ENCODE peak calls at places on chromosomes 16 and 17, in nine cellular contexts. B is sigmoid colon, A is nephron progenitor cell, Z is endothelial cell, X is NB4, C is cardiac muscle cell, O is psoas muscle, T is GM20000, J is tibial artery. U is an unnamed sample.

GRCh38 chr16:65119905-65120341 is 1.9 kb downstream of the CDH11 start:
- DNase-seq in O (no peak), J (no peak), T (no peak), A (peak; percentile 18), X (no peak), Z (no peak), B (peak; percentile 66), C (peak; percentile 83), U (no peak)

GRCh38 chr16:14205666-14206065 is 134.5 kb downstream of the MRTFB start:
- DNase-seq in B (no peak), C (no peak), X (no peak), T (peak; percentile 11), A (no peak), J (no peak), O (no peak), Z (no peak), U (no peak)

GRCh38 chr17:66508896-66509843 is 206.8 kb downstream of the PRKCA start:
- DNase-seq in O (no peak), A (no peak), C (peak; percentile 63), X (peak; percentile 59), B (peak; percentile 72), J (no peak), Z (no peak), T (no peak), U (no peak)

GRCh38 chr17:6110088-6110487 is 39.9 kb downstream of the WSCD1 start:
- DNase-seq in O (no peak), Z (no peak), J (no peak), B (no peak), X (no peak), T (peak; percentile 51), A (no peak), C (no peak), U (no peak)

GRCh38 chr17:6304894-6305612 is 129.9 kb downstream of the AIPL1 start:
- DNase-seq in X (no peak), A (no peak), Z (no peak), T (no peak), B (no peak), C (no peak), O (no peak), J (no peak), U (no peak)

GRCh38 chr16:24499193-24499814 is 40.1 kb upstream of the RBBP6 start:
- DNase-seq in C (peak; percentile 39), O (no peak), Z (peak; percentile 71), X (peak; percentile 62), T (peak; percentile 36), B (no peak), A (peak; percentile 53), J (no peak), U (no peak)

GRCh38 chr17:7887482-7888183 is 956 bp upstream of the CHD3 start:
- DNase-seq in O (peak; percentile 92), T (peak; percentile 91), J (peak; percentile 96), Z (peak; percentile 84), C (peak; percentile 99), X (peak; percentile 87), B (peak; percentile 98), A (peak; percentile 84), U (peak; percentile 82)

GRCh38 chr16:80527297-80527696 is 13.5 kb upstream of the DYNLRB2 start:
- DNase-seq in X (peak; percentile 66), Z (peak; percentile 60), T (peak; percentile 58), B (no peak), C (peak; percentile 27), J (no peak), O (no peak), A (peak; percentile 17), U (peak; percentile 40)

GRCh38 chr16:86180244-86180643 is 281.3 kb downstream of the IRF8 start:
- DNase-seq in T (no peak), X (no peak), C (no peak), B (no peak), Z (no peak), O (no peak), A (no peak), J (no peak), U (no peak)

GRCh38 chr17:82328141-82328993 is 5.2 kb downstream of the SECTM1 start:
- DNase-seq in O (no peak), T (no peak), J (no peak), X (no peak), B (no peak), Z (no peak), C (no peak), A (no peak), U (no peak)

GRCh38 chr17:47733414-47734288 is 615 bp downstream of the TBX21 start:
- DNase-seq in B (peak; percentile 58), X (peak; percentile 9), Z (no peak), C (no peak), T (peak; percentile 51), O (no peak), J (peak; percentile 61), A (no peak), U (no peak)

GRCh38 chr17:44652727-44653126 is 3.5 kb upstream of the MEIOC start:
- DNase-seq in T (no peak), Z (no peak), C (no peak), A (no peak), B (no peak), J (no peak), X (no peak), O (no peak), U (no peak)

GRCh38 chr17:44653384-44653783 is 2.9 kb upstream of the MEIOC start:
- DNase-seq in C (no peak), J (no peak), A (no peak), B (no peak), O (no peak), T (no peak), X (no peak), Z (no peak), U (no peak)

GRCh38 chr17:44651228-44651627 is 5.0 kb upstream of the MEIOC start:
- DNase-seq in B (no peak), J (no peak), X (no peak), Z (no peak), T (no peak), A (no peak), O (no peak), C (no peak), U (no peak)

GRCh38 chr17:44653954-44654353 is 2.3 kb upstream of the MEIOC start:
- DNase-seq in J (no peak), O (no peak), C (no peak), T (no peak), A (no peak), Z (no peak), X (no peak), B (no peak), U (no peak)

DNA sequence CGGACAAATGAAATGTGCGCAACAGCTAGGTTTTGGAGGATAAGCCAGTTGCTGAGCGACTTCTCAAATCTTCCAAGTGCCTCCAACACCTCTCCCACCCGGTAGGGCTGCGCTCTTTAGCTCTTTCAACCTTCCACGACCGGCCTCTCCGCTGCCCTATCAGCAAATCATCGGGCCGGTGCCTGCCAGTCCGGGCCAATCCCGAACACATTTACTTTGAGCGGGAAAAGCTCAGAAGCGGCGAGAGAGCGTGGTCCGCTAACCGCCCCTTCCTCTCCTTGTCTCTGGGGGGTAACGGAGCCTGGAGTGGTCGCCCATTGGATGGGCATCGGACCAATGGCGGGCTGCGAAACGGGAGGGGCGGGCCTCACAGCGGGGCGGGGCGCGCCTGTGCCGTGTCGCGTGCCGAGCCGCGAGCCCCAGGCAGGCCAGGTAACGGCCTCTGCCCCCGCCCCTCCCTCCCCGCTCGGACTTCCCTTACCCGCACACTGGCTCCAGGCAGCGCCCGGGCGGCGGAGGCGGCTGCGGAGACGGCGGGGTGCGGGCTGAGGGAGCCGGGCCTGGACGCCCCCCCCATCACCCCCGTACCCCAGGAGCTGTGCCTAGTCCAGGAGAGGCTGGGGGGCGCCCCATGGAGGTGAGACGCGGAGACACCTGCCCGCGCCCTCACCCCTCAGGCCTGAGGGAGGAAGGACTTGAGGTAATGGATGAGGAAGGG is at the start of gene MEIOC:
- DNase-seq in A (peak; percentile 62), J (no peak), T (peak; percentile 76), O (no peak), B (no peak), C (peak; percentile 22), Z (peak; percentile 24), X (no peak), U (peak; percentile 49)
- TF ChIP-seq CTCF in A (no peak), J (no peak), T (no peak), O (no peak), B (no peak), C (no peak), Z (no peak), X (no peak), U (no peak)

GRCh38 chr17:70767102-70767701 is 597.9 kb downstream of the KCNJ2 start:
- DNase-seq in J (no peak), A (peak; percentile 30), Z (peak; percentile 27), X (peak; percentile 40), B (no peak), T (peak; percentile 4), C (peak; percentile 72), O (no peak), U (no peak)
- TF ChIP-seq CTCF in J (peak; percentile 59), A (peak; percentile 82), Z (peak; percentile 90), X (peak; percentile 51), B (peak; percentile 57), T (peak; percentile 28), C (peak; percentile 72), O (peak; percentile 38), U (peak; percentile 55)

GRCh38 chr17:58253082-58253481 is 14.7 kb downstream of the LPO start:
- DNase-seq in Z (no peak), X (no peak), A (no peak), C (no peak), T (no peak), J (no peak), O (no peak), B (no peak), U (no peak)

GRCh38 chr17:58249270-58250133 is 11.1 kb downstream of the LPO start:
- DNase-seq in O (peak; percentile 80), J (no peak), X (peak; percentile 83), Z (peak; percentile 82), T (peak; percentile 89), B (peak; percentile 80), C (peak; percentile 67), A (peak; percentile 84), U (peak; percentile 69)

GRCh38 chr17:58250344-58251011 is 12.1 kb downstream of the LPO start:
- DNase-seq in O (no peak), Z (no peak), J (no peak), X (no peak), C (no peak), T (no peak), A (no peak), B (no peak), U (no peak)

GRCh38 chr17:58252141-58252540 is 13.8 kb downstream of the LPO start:
- DNase-seq in B (no peak), Z (no peak), O (no peak), J (no peak), C (no peak), T (no peak), A (no peak), X (no peak), U (no peak)

DNA sequence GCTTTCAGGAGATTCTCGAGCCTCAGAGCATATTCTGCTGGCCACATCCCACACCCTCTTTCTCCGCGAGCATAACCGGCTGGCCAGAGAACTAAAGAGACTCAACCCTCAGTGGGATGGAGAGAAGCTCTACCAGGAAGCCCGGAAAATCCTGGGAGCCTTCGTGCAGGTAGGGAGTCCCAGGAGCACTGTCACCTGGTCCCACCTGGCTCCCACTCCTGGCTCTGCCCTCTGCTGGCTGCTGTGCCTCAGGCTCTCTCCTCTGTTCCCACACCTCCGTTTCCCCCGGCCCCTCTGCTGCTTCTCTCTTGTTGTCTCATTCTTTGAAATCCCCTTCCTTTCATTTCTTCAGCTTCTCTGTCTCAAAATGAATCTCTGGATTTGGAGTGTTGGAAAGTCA is 16.4 kb downstream of the LPO start:
- DNase-seq in Z (no peak), A (no peak), C (no peak), T (no peak), X (no peak), O (no peak), B (peak; percentile 36), J (no peak), U (no peak)
- TF ChIP-seq CTCF in Z (no peak), A (no peak), C (no peak), T (peak; percentile 7), X (peak; percentile 3), O (no peak), B (no peak), J (no peak), U (peak; percentile 34)

GRCh38 chr17:74987418-74987908 is at the start of gene CDR2L:
- DNase-seq in X (peak; percentile 95), B (peak; percentile 99), A (peak; percentile 99), T (peak; percentile 97), J (peak; percentile 98), O (peak; percentile 98), Z (peak; percentile 96), C (peak; percentile 95), U (peak; percentile 89)
- TF ChIP-seq CTCF in X (no peak), B (no peak), A (no peak), T (no peak), J (peak; percentile 2), O (no peak), Z (peak; percentile 1), C (no peak), U (no peak)

U was measured in GM06990.